ENCODE peak calls at places on chromosomes 7 and 10, in four cellular contexts. Q is activated CD8-positive, alpha-beta memory T cell treated with anti-CD3 and anti-CD28 coated beads for 48 hours; J is AG09319; A is Ammon's horn. Z is an unnamed sample.
A peak's percentile ranks its signal among the peaks of the same experiment; 100 is the strongest.

GRCh38 chr7:505171-505570 is 14.5 kb downstream of the PDGFA start:
- DNase-seq in J (no peak), A (no peak), Q (no peak), Z (no peak)

GRCh38 chr10:102704915-102705314 is 9.3 kb downstream of the ARL3 start:
- DNase-seq in Q (no peak), J (no peak), A (no peak), Z (no peak)

GRCh38 chr10:29585488-29585976 is 49.2 kb downstream of the SVIL start:
- DNase-seq in J (no peak), A (peak; percentile 27), Q (no peak), Z (no peak)

GRCh38 chr10:11685787-11686218 is 56.4 kb upstream of the ECHDC3 start:
- DNase-seq in Q (no peak), J (no peak), A (peak; percentile 53), Z (no peak)

GRCh38 chr7:110775046-110775445 is 315.9 kb upstream of the LRRN3 start:
- DNase-seq in Q (no peak), J (no peak), A (no peak), Z (no peak)

GRCh38 chr10:28925154-28925663 is 247.9 kb downstream of the BAMBI start:
- DNase-seq in J (no peak), Q (no peak), A (no peak), Z (no peak)

GRCh38 chr7:683526-684205 is 42.8 kb upstream of the DNAAF5 start:
- DNase-seq in A (no peak), J (no peak), Q (no peak), Z (peak; percentile 23)

GRCh38 chr10:60573342-60573741 is 183.7 kb upstream of the ANK3 start:
- DNase-seq in J (no peak), Q (no peak), A (peak; percentile 21), Z (no peak)